ENCODE peak calls at places on chromosomes 2 and 18, in eight cellular contexts. Q is neuronal stem cell, F is PC-3, K is A549, H is mesendoderm, U is GM12878, X is GM23338, G is OCI-LY7. Y is an unnamed sample.

GRCh38 chr18:10299686-10300085 is 154.7 kb upstream of the APCDD1 start:
- DNase-seq in Q (no peak), F (no peak), K (no peak), H (no peak), U (no peak), X (no peak), G (no peak), Y (no peak)

GRCh38 chr2:164947281-164947680 is 8.0 kb downstream of the SLC38A11 start:
- DNase-seq in Q (no peak), F (no peak), K (no peak), H (no peak), U (no peak), X (no peak), G (no peak), Y (no peak)

GRCh38 chr18:61832858-61833257 is 59.9 kb downstream of the RNF152 start:
- DNase-seq in Q (no peak), F (no peak), K (no peak), H (no peak), U (no peak), X (no peak), G (no peak), Y (no peak)

GRCh38 chr2:106685180-106685897 is 198.2 kb downstream of the CD8B2 start:
- DNase-seq in Q (no peak), F (no peak), K (no peak), H (peak), U (no peak), X (peak), G (no peak), Y (no peak)

GRCh38 chr18:34789768-34790344 is 79.8 kb downstream of the DTNA start:
- DNase-seq in Q (no peak), F (peak), K (no peak), H (no peak), U (no peak), X (no peak), G (no peak), Y (no peak)

GRCh38 chr2:109487237-109487869 is 126.4 kb downstream of the SEPTIN10 start:
- DNase-seq in Q (no peak), F (no peak), K (no peak), H (no peak), U (no peak), X (no peak), G (no peak), Y (no peak)

GRCh38 chr2:196939381-196939780 is 12.9 kb upstream of the PGAP1 start:
- DNase-seq in Q (no peak), F (peak), K (no peak), H (no peak), U (no peak), X (no peak), G (no peak), Y (no peak)

GRCh38 chr2:137173514-137173913 is 408.2 kb downstream of the THSD7B start:
- DNase-seq in Q (no peak), F (peak), K (no peak), H (peak), U (peak), X (peak), G (peak), Y (no peak)

GRCh38 chr2:23828986-23829385 is 97.9 kb downstream of the ATAD2B start:
- DNase-seq in Q (no peak), F (peak), K (no peak), H (no peak), U (no peak), X (no peak), G (no peak), Y (no peak)

GRCh38 chr2:46689993-46690392 is 210.6 kb downstream of the TMEM247 start:
- DNase-seq in Q (no peak), F (no peak), K (no peak), H (no peak), U (no peak), X (no peak), G (no peak), Y (no peak)

GRCh38 chr2:42838133-42838532 is 45.8 kb upstream of the HAAO start:
- DNase-seq in Q (no peak), F (no peak), K (no peak), H (no peak), U (no peak), X (no peak), G (no peak), Y (no peak)

GRCh38 chr2:42028571-42029148 is 19.2 kb upstream of the PKDCC start:
- DNase-seq in Q (no peak), F (no peak), K (no peak), H (peak), U (peak), X (no peak), G (no peak), Y (no peak)

GRCh38 chr18:67771271-67771670 is 254.8 kb upstream of the DSEL start:
- DNase-seq in Q (no peak), F (peak), K (no peak), H (no peak), U (no peak), X (no peak), G (no peak), Y (no peak)
- H3K4me2 ChIP-seq in Q (no peak), F (peak), K (no peak), H (no peak), U (no peak), X (no peak), G (no peak), Y (no peak)

GRCh38 chr18:58005036-58005435 is 39.0 kb upstream of the NEDD4L start:
- DNase-seq in Q (no peak), F (peak), K (no peak), H (no peak), U (no peak), X (no peak), G (no peak), Y (no peak)
- H3K4me2 ChIP-seq in Q (no peak), F (peak), K (peak), H (no peak), U (no peak), X (no peak), G (no peak), Y (no peak)

GRCh38 chr2:19810637-19811036 is 91.1 kb downstream of the TTC32 start:
- DNase-seq in Q (no peak), F (no peak), K (no peak), H (no peak), U (no peak), X (no peak), G (no peak), Y (no peak)
- H3K4me2 ChIP-seq in Q (no peak), F (no peak), K (no peak), H (no peak), U (no peak), X (no peak), G (no peak), Y (no peak)

GRCh38 chr2:119222213-119222612 is 1.4 kb upstream of the STEAP3 start:
- DNase-seq in Q (no peak), F (no peak), K (no peak), H (peak), U (no peak), X (no peak), G (no peak), Y (no peak)

GRCh38 chr2:119224391-119224972 is 848 bp downstream of the STEAP3 start:
- DNase-seq in Q (no peak), F (no peak), K (no peak), H (no peak), U (no peak), X (no peak), G (no peak), Y (no peak)

GRCh38 chr2:119222863-119223520 is 642 bp upstream of the STEAP3 start:
- DNase-seq in Q (no peak), F (no peak), K (no peak), H (peak), U (no peak), X (peak), G (no peak), Y (no peak)

GRCh38 chr2:119225084-119225864 is 1.6 kb downstream of the STEAP3 start:
- DNase-seq in Q (no peak), F (peak), K (peak), H (peak), U (no peak), X (peak), G (no peak), Y (no peak)

GRCh38 chr2:119223521-119224390 is at the start of gene STEAP3:
- DNase-seq in Q (peak), F (peak), K (peak), H (peak), U (no peak), X (peak), G (no peak), Y (peak)
- H3K4me2 ChIP-seq in Q (peak), F (peak), K (peak), H (peak), U (peak), X (peak), G (no peak), Y (peak)

Y was measured in H9.